ENCODE peak calls at places on chromosome 17, in five cellular contexts. One of them, this sample, is unnamed.

GRCh38 chr17:975321-975982 is 4.1 kb downstream of the NXN start:
- DNase-seq in HCT116: no peak
- DNase-seq in fibroblast of the aortic adventitia: peak
- DNase-seq in gastrocnemius medialis: no peak
- DNase-seq in thoracic aorta: no peak
- DNase-seq in this sample: no peak

GRCh38 chr17:65618516-65618915 is 57.1 kb upstream of the AXIN2 start:
- DNase-seq in fibroblast of the aortic adventitia: no peak
- DNase-seq in thoracic aorta: no peak
- DNase-seq in HCT116: no peak
- DNase-seq in gastrocnemius medialis: no peak
- DNase-seq in this sample: no peak

GRCh38 chr17:82920150-82920549 is 80.3 kb upstream of the ZNF750 start:
- DNase-seq in fibroblast of the aortic adventitia: no peak
- DNase-seq in HCT116: no peak
- DNase-seq in thoracic aorta: no peak
- DNase-seq in gastrocnemius medialis: no peak
- DNase-seq in this sample: no peak

GRCh38 chr17:44970136-44970737 is 2.1 kb upstream of the C1QL1 start:
- DNase-seq in thoracic aorta: no peak
- DNase-seq in gastrocnemius medialis: no peak
- DNase-seq in HCT116: no peak
- DNase-seq in fibroblast of the aortic adventitia: no peak
- DNase-seq in this sample: no peak

GRCh38 chr17:50953831-50954601 is 87.9 kb upstream of the TOB1 start:
- DNase-seq in fibroblast of the aortic adventitia: peak
- DNase-seq in gastrocnemius medialis: peak
- DNase-seq in HCT116: no peak
- DNase-seq in thoracic aorta: no peak
- DNase-seq in this sample: no peak

GRCh38 chr17:57357392-57357784 is 101.1 kb downstream of the MSI2 start:
- DNase-seq in HCT116: no peak
- DNase-seq in fibroblast of the aortic adventitia: no peak
- DNase-seq in gastrocnemius medialis: peak
- DNase-seq in thoracic aorta: no peak
- DNase-seq in this sample: no peak

GRCh38 chr17:4710693-4711634 is 532 bp downstream of the ARRB2 start:
- DNase-seq in gastrocnemius medialis: no peak
- DNase-seq in fibroblast of the aortic adventitia: no peak
- DNase-seq in HCT116: no peak
- DNase-seq in thoracic aorta: no peak
- DNase-seq in this sample: peak

GRCh38 chr17:31687505-31688126 is 171.4 kb downstream of the COPRS start:
- DNase-seq in gastrocnemius medialis: no peak
- DNase-seq in thoracic aorta: no peak
- DNase-seq in HCT116: no peak
- DNase-seq in fibroblast of the aortic adventitia: no peak
- DNase-seq in this sample: no peak

GRCh38 chr17:27893834-27894503 is 804 bp upstream of the LYRM9 start:
- DNase-seq in HCT116: no peak
- DNase-seq in thoracic aorta: no peak
- DNase-seq in fibroblast of the aortic adventitia: no peak
- DNase-seq in gastrocnemius medialis: no peak
- DNase-seq in this sample: no peak

GRCh38 chr17:27559506-27559931 is 71.5 kb upstream of the LGALS9 start:
- DNase-seq in thoracic aorta: no peak
- DNase-seq in gastrocnemius medialis: no peak
- DNase-seq in fibroblast of the aortic adventitia: peak
- DNase-seq in HCT116: no peak
- DNase-seq in this sample: no peak

GRCh38 chr17:58002973-58003372 is 4.1 kb downstream of the SRSF1 start:
- DNase-seq in fibroblast of the aortic adventitia: no peak
- DNase-seq in HCT116: no peak
- DNase-seq in thoracic aorta: no peak
- DNase-seq in gastrocnemius medialis: no peak
- DNase-seq in this sample: no peak

GRCh38 chr17:28466001-28466400 is 7.4 kb upstream of the SLC13A2 start:
- DNase-seq in thoracic aorta: no peak
- DNase-seq in HCT116: no peak
- DNase-seq in gastrocnemius medialis: no peak
- DNase-seq in fibroblast of the aortic adventitia: no peak
- DNase-seq in this sample: no peak

GRCh38 chr17:3472137-3472536 is 518 bp upstream of the SPATA22 start:
- DNase-seq in gastrocnemius medialis: no peak
- DNase-seq in HCT116: no peak
- DNase-seq in thoracic aorta: no peak
- DNase-seq in fibroblast of the aortic adventitia: no peak
- DNase-seq in this sample: no peak

GRCh38 chr17:34703533-34703932 is 124.2 kb downstream of the TMEM132E start:
- DNase-seq in fibroblast of the aortic adventitia: peak
- DNase-seq in HCT116: no peak
- DNase-seq in thoracic aorta: no peak
- DNase-seq in gastrocnemius medialis: no peak
- DNase-seq in this sample: no peak

GRCh38 chr17:80882926-80883685 is 108.5 kb upstream of the CHMP6 start:
- DNase-seq in gastrocnemius medialis: peak
- DNase-seq in HCT116: no peak
- DNase-seq in thoracic aorta: no peak
- DNase-seq in fibroblast of the aortic adventitia: no peak
- DNase-seq in this sample: peak

GRCh38 chr17:44785921-44786320 is 27.1 kb downstream of the ADAM11 start:
- DNase-seq in gastrocnemius medialis: no peak
- DNase-seq in thoracic aorta: no peak
- DNase-seq in fibroblast of the aortic adventitia: no peak
- DNase-seq in HCT116: no peak
- DNase-seq in this sample: no peak

GRCh38 chr17:72985882-72986720 is 106.4 kb downstream of the SLC39A11 start:
- DNase-seq in thoracic aorta: peak
- DNase-seq in gastrocnemius medialis: peak
- DNase-seq in HCT116: peak
- DNase-seq in fibroblast of the aortic adventitia: peak
- DNase-seq in this sample: peak

GRCh38 chr17:69499301-69499700 is 84.8 kb downstream of the MAP2K6 start:
- DNase-seq in gastrocnemius medialis: no peak
- DNase-seq in fibroblast of the aortic adventitia: no peak
- DNase-seq in thoracic aorta: no peak
- DNase-seq in HCT116: no peak
- DNase-seq in this sample: no peak

GRCh38 chr17:30271102-30271501 is 20.6 kb downstream of the BLMH start:
- DNase-seq in fibroblast of the aortic adventitia: peak
- DNase-seq in gastrocnemius medialis: no peak
- DNase-seq in HCT116: no peak
- DNase-seq in thoracic aorta: no peak
- DNase-seq in this sample: no peak

GRCh38 chr17:77032929-77033328 is 107.8 kb upstream of the SEC14L1 start:
- DNase-seq in gastrocnemius medialis: no peak
- DNase-seq in thoracic aorta: no peak
- DNase-seq in HCT116: no peak
- DNase-seq in fibroblast of the aortic adventitia: no peak
- DNase-seq in this sample: no peak

GRCh38 chr17:77035526-77035925 is 105.2 kb upstream of the SEC14L1 start:
- DNase-seq in gastrocnemius medialis: no peak
- DNase-seq in HCT116: no peak
- DNase-seq in fibroblast of the aortic adventitia: no peak
- DNase-seq in thoracic aorta: no peak
- DNase-seq in this sample: no peak

GRCh38 chr17:77036136-77036840 is 104.5 kb upstream of the SEC14L1 start:
- DNase-seq in fibroblast of the aortic adventitia: no peak
- DNase-seq in HCT116: no peak
- DNase-seq in thoracic aorta: no peak
- DNase-seq in gastrocnemius medialis: no peak
- DNase-seq in this sample: no peak

GRCh38 chr17:77033892-77034404 is 106.8 kb upstream of the SEC14L1 start:
- DNase-seq in thoracic aorta: no peak
- DNase-seq in gastrocnemius medialis: no peak
- DNase-seq in HCT116: no peak
- DNase-seq in fibroblast of the aortic adventitia: no peak
- DNase-seq in this sample: no peak

DNA sequence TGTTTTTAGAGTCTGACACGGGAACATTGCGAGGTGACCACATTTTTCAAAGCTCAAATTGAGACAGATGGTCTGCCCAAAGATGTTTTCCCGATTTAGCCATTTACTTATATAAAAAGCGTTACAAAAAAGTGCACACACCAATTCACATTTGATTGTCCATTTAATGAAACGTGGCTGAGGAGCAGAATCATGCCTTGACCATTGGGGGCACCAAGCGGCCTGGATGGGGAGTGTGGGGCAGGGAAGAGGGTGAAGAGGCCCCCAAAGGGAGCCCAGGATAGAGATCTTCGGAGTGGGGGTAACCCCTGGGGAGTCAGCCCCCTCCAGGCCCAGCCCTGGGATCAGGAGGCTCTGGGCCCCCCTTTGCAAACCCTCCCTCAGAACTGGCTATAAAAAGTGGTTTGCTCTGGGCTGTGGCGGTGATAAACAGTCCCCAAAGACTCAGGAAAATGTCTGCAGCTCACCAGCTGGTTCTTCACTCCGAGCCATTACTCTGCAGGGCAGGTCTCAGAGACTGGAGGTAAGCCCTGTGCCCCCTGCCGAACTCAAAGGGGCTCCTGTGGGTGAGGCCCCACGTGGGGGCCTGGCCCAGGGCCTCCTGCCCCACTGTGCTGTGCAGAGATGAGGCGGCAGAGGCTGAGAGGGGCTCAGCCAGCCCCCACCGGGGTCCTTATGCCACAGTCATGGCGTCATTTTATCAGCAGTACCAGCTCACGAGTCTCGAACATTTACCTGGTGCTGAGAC is 105.9 kb upstream of the SEC14L1 start:
- DNase-seq in gastrocnemius medialis: no peak
- DNase-seq in thoracic aorta: no peak
- DNase-seq in HCT116: no peak
- DNase-seq in fibroblast of the aortic adventitia: no peak
- DNase-seq in this sample: no peak
- TF ChIP-seq CTCF in gastrocnemius medialis: no peak
- TF ChIP-seq CTCF in thoracic aorta: no peak
- TF ChIP-seq CTCF in HCT116: no peak
- TF ChIP-seq CTCF in fibroblast of the aortic adventitia: no peak
- TF ChIP-seq CTCF in this sample: no peak

GRCh38 chr17:18026408-18026776 is 12.6 kb downstream of the ATPAF2 start:
- DNase-seq in fibroblast of the aortic adventitia: peak
- DNase-seq in gastrocnemius medialis: peak
- DNase-seq in HCT116: no peak
- DNase-seq in thoracic aorta: no peak
- DNase-seq in this sample: peak
- TF ChIP-seq CTCF in fibroblast of the aortic adventitia: no peak
- TF ChIP-seq CTCF in gastrocnemius medialis: no peak
- TF ChIP-seq CTCF in HCT116: no peak
- TF ChIP-seq CTCF in thoracic aorta: no peak
- TF ChIP-seq CTCF in this sample: no peak

GRCh38 chr17:77253611-77254051 is 112.9 kb downstream of the SEC14L1 start:
- DNase-seq in fibroblast of the aortic adventitia: no peak
- DNase-seq in gastrocnemius medialis: no peak
- DNase-seq in thoracic aorta: no peak
- DNase-seq in HCT116: no peak
- DNase-seq in this sample: no peak

GRCh38 chr17:77257169-77257568 is 116.4 kb downstream of the SEC14L1 start:
- DNase-seq in fibroblast of the aortic adventitia: no peak
- DNase-seq in thoracic aorta: no peak
- DNase-seq in HCT116: no peak
- DNase-seq in gastrocnemius medialis: no peak
- DNase-seq in this sample: no peak

GRCh38 chr17:77256710-77257109 is 115.9 kb downstream of the SEC14L1 start:
- DNase-seq in gastrocnemius medialis: no peak
- DNase-seq in HCT116: no peak
- DNase-seq in thoracic aorta: no peak
- DNase-seq in fibroblast of the aortic adventitia: no peak
- DNase-seq in this sample: no peak

GRCh38 chr17:77252736-77253135 is 112.0 kb downstream of the SEC14L1 start:
- DNase-seq in fibroblast of the aortic adventitia: no peak
- DNase-seq in gastrocnemius medialis: no peak
- DNase-seq in thoracic aorta: no peak
- DNase-seq in HCT116: no peak
- DNase-seq in this sample: no peak

DNA sequence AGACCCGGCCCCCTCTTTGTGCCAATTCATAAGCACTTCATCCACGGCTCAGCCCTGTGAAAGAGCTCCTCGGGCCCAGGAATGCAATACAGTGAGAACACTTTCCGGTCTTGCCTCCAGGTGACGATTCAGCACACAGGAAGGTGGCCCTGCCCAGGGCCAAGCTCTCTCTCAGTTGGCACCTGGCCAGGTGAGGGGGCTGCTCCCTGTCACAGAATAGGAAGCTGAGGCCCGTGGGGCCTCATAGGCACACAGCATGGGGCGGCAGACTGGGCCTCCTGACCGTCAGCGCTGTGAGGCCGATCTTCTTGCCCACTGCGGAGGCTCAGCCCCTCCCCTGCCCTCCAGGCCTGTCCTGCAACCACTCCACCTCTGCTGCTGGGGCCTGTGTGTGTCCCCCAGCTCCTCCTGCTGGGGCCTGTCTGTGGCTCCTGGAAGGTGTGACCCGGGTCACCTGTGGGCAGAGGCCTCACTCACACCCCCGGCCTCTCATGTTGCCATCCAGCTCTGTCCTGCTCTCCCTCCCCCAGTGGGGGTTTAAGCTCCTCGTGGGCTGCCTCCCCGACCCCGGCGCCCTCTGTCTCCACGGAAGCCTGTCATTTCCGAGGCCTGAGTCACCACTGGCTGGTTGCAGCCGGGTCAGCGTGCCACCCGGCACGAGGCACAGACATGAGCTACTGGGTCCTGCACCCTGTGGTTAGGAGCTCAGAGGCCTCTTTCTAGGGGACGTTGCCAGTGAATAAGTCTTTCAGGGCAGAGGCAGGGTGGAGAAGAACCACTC is 114.4 kb downstream of the SEC14L1 start:
- DNase-seq in HCT116: peak
- DNase-seq in fibroblast of the aortic adventitia: peak
- DNase-seq in gastrocnemius medialis: no peak
- DNase-seq in thoracic aorta: no peak
- DNase-seq in this sample: no peak
- TF ChIP-seq CTCF in HCT116: no peak
- TF ChIP-seq CTCF in fibroblast of the aortic adventitia: no peak
- TF ChIP-seq CTCF in gastrocnemius medialis: no peak
- TF ChIP-seq CTCF in thoracic aorta: no peak
- TF ChIP-seq CTCF in this sample: no peak

GRCh38 chr17:67082110-67082509 is 37.8 kb downstream of the CACNG1 start:
- DNase-seq in fibroblast of the aortic adventitia: no peak
- DNase-seq in gastrocnemius medialis: no peak
- DNase-seq in HCT116: no peak
- DNase-seq in thoracic aorta: no peak
- DNase-seq in this sample: no peak
- TF ChIP-seq CTCF in fibroblast of the aortic adventitia: no peak
- TF ChIP-seq CTCF in gastrocnemius medialis: no peak
- TF ChIP-seq CTCF in HCT116: peak
- TF ChIP-seq CTCF in thoracic aorta: no peak
- TF ChIP-seq CTCF in this sample: no peak

This sample was measured in CD14-positive monocyte.